ENCODE peak calls at places on chromosomes 7 and 10, in four cellular contexts. J, F, W and Z are unnamed samples. For H3K9me3 and H3K4me1, the result is how much of the 10 kb centered on the place peaks cover.

GRCh38 chr10:2867788-2868299 is 199.5 kb upstream of the PFKP start:
- DNase-seq in F (no peak), J (no peak), W (no peak), Z (no peak)

GRCh38 chr7:81908220-81908619 is 138.4 kb upstream of the HGF start:
- DNase-seq in J (no peak), W (no peak), F (no peak), Z (no peak)

GRCh38 chr10:37379991-37380390 is 254.6 kb downstream of the ANKRD30A start:
- DNase-seq in J (no peak), F (no peak), W (no peak), Z (no peak)

GRCh38 chr7:362416-363096 is 72.6 kb downstream of the FOXL3 start:
- DNase-seq in F (no peak), W (no peak), J (no peak), Z (no peak)

GRCh38 chr10:299969-300368 is 164.7 kb downstream of the ZMYND11 start:
- DNase-seq in F (no peak), W (no peak), J (no peak), Z (no peak)

GRCh38 chr7:4754433-4755010 is 20.9 kb upstream of the AP5Z1 start:
- DNase-seq in W (no peak), J (no peak), F (no peak), Z (no peak)

GRCh38 chr7:30888783-30889182 is 22.9 kb upstream of the AQP1 start:
- DNase-seq in W (no peak), J (no peak), F (no peak), Z (peak)

GRCh38 chr10:90302758-90303443 is 554.9 kb downstream of the HTR7 start:
- DNase-seq in W (no peak), F (no peak), J (no peak), Z (no peak)

GRCh38 chr10:97888134-97888533 is 38.5 kb downstream of the GOLGA7B start:
- DNase-seq in W (no peak), J (no peak), F (no peak), Z (no peak)

GRCh38 chr7:42192851-42193456 is 44.1 kb downstream of the GLI3 start:
- DNase-seq in F (no peak), J (peak), W (no peak), Z (peak)

GRCh38 chr10:76643465-76643864 is 994.1 kb downstream of the KCNMA1 start:
- DNase-seq in W (no peak), F (no peak), J (no peak), Z (no peak)

GRCh38 chr10:29590598-29591415 is 44.0 kb downstream of the SVIL start:
- DNase-seq in F (no peak), J (no peak), W (peak), Z (no peak)

GRCh38 chr10:79331709-79332108 is 15.6 kb upstream of the PPIF start:
- DNase-seq in J (no peak), F (peak), W (no peak), Z (no peak)

GRCh38 chr7:138697535-138698182 is 3.5 kb downstream of the SVOPL start:
- DNase-seq in F (no peak), W (no peak), J (no peak), Z (no peak)

GRCh38 chr10:12156367-12157123 is 27.1 kb downstream of the SEC61A2 start:
- DNase-seq in W (peak), F (no peak), J (no peak), Z (no peak)

GRCh38 chr10:3784510-3785250 is at the start of gene KLF6:
- DNase-seq in F (no peak), J (no peak), W (no peak), Z (no peak)

GRCh38 chr7:107201795-107202450 is 33.1 kb downstream of the HBP1 start:
- DNase-seq in F (no peak), W (peak), J (peak), Z (peak)

GRCh38 chr7:155803418-155804376 is 8.6 kb downstream of the SHH start:
- DNase-seq in W (no peak), J (no peak), F (no peak), Z (no peak)

GRCh38 chr7:75856562-75856961 is 22.3 kb upstream of the RHBDD2 start:
- DNase-seq in W (no peak), J (no peak), F (no peak), Z (no peak)

GRCh38 chr7:148185050-148185449 is 405.5 kb upstream of the C7orf33 start:
- DNase-seq in W (no peak), J (no peak), F (no peak), Z (peak)

GRCh38 chr10:33413093-33413442 is 78.6 kb upstream of the NRP1 start:
- DNase-seq in F (no peak), W (no peak), J (no peak), Z (no peak)

GRCh38 chr7:18345641-18346234 is 149.8 kb upstream of the HDAC9 start:
- DNase-seq in W (peak), F (no peak), J (no peak), Z (peak)

GRCh38 chr10:67836491-67836890 is 1.5 kb downstream of the DNAJC12 start:
- DNase-seq in F (no peak), J (no peak), W (no peak), Z (no peak)

GRCh38 chr10:110844617-110844881 is 27.2 kb upstream of the PDCD4 start:
- DNase-seq in W (no peak), J (no peak), F (no peak), Z (no peak)

GRCh38 chr10:82497451-82497850 is 622.5 kb downstream of the NRG3 start:
- DNase-seq in J (no peak), F (no peak), W (no peak), Z (no peak)

GRCh38 chr10:79111427-79111826 is 42.7 kb downstream of the ZMIZ1 start:
- DNase-seq in F (no peak), J (no peak), W (peak), Z (no peak)

GRCh38 chr7:25006225-25006624 is 26.2 kb upstream of the OSBPL3 start:
- DNase-seq in J (no peak), F (no peak), W (no peak), Z (no peak)

GRCh38 chr10:99993994-99994689 is 15.6 kb downstream of the DNMBP start:
- DNase-seq in J (no peak), W (no peak), F (peak), Z (no peak)

GRCh38 chr7:100247152-100247757 is 27.5 kb downstream of the PVRIG start:
- DNase-seq in F (no peak), W (peak), J (peak), Z (peak)

GRCh38 chr10:69988094-69988493 is 64.6 kb upstream of the MACROH2A2 start:
- DNase-seq in W (no peak), F (no peak), J (no peak), Z (no peak)

GRCh38 chr10:97426776-97427570 is 982 bp downstream of the PGAM1 start:
- DNase-seq in J (no peak), W (no peak), F (no peak), Z (no peak)

GRCh38 chr7:108063520-108063933 is 60.6 kb upstream of the LAMB1 start:
- DNase-seq in W (peak), J (no peak), F (peak), Z (no peak)

GRCh38 chr7:98879198-98879988 is 1.1 kb downstream of the TRRAP start:
- DNase-seq in J (no peak), F (peak), W (peak), Z (no peak)

GRCh38 chr10:15433850-15434537 is 62.9 kb upstream of the FAM171A1 start:
- DNase-seq in J (no peak), W (peak), F (no peak), Z (peak)

GRCh38 chr7:140358024-140358770 is 40.1 kb downstream of the SLC37A3 start:
- DNase-seq in J (no peak), F (no peak), W (no peak), Z (no peak)

GRCh38 chr7:64947252-64948000 is 43.4 kb downstream of the ZNF117 start:
- DNase-seq in W (no peak), F (no peak), J (no peak), Z (no peak)

GRCh38 chr7:7424151-7424873 is 111.4 kb downstream of the COL28A1 start:
- DNase-seq in F (peak), J (peak), W (peak), Z (peak)

GRCh38 chr10:48496831-48497792 is 107.8 kb downstream of the ARHGAP22 start:
- DNase-seq in F (no peak), W (no peak), J (no peak), Z (no peak)

DNA sequence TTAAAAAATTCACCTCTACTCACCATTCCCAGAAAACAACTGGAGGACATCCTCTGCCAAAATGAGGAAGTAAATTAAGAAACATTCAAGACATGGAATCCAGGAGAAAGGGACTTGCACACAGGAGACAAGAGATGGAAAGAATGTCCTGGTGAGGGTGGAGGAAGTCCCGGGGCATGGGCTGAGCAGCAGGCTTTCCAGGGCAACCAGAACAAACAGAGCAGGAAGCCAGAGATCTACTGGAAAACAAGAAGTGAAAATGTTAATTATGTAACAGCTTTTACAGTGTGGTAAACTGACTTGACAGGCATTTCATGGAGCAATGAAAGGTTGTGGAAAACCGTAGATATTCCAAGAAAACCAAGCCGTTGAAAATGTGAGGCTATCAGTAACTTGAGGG is 55.2 kb upstream of the ZNF746 start:
- DNase-seq in F (no peak), W (no peak), J (no peak), Z (no peak)
- H3K9me3 ChIP-seq in F (under half), W (under half), J (under half), Z (under half)

DNA sequence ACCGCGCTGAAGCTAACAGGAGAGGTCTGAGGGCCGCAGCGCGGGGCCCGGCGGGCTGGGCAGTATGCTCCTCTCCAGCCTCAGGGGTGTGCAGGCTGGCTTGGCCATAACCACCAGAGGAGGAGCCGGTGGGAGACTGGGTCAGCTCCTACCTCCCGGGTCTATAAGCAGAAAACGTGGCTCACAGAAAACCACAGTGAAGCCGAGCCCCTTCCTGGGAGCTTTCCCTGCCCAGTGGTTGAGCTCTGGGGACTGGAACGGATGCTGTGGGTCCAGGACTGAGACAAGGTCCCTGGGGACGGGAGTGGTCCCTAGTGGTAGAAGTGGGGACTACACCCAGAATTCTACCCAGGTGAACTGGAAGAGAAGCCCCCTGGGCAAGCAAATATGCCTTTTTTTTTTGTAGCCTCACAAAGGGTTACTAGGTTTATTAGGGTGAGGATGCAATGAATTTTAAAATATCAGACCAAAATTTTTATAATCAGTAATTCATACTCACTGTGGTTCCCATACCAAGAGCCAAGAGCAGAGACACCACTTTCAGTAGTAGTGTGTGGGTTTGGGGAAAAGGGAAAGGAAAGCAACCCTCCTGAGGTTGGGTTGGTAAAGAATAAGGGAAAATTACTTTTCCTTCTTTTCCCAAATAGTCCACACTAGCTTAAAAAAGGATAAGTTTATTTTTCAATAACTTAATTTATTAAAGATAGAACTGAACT is 67.9 kb upstream of the PRKCQ start:
- DNase-seq in W (peak), J (peak), F (no peak), Z (peak)
- TF ChIP-seq SUZ12 in W (no peak), J (no peak), F (no peak), Z (no peak)

GRCh38 chr7:94939393-94939792 is 32.0 kb downstream of the PPP1R9A start:
- DNase-seq in F (no peak), J (no peak), W (no peak), Z (no peak)

GRCh38 chr7:94928168-94928707 is 20.8 kb downstream of the PPP1R9A start:
- DNase-seq in J (no peak), W (no peak), F (no peak), Z (no peak)

GRCh38 chr7:94933256-94933990 is 26.0 kb downstream of the PPP1R9A start:
- DNase-seq in J (no peak), F (no peak), W (no peak), Z (no peak)
- H3K4me1 ChIP-seq in J (under half), F (under half), W (under half), Z (under half)

GRCh38 chr7:95781967-95782586 is 9.7 kb downstream of the DYNC1I1 start:
- DNase-seq in J (no peak), W (no peak), F (no peak), Z (no peak)

GRCh38 chr7:95772771-95773581 is 622 bp downstream of the DYNC1I1 start:
- DNase-seq in W (no peak), F (no peak), J (no peak), Z (no peak)

GRCh38 chr7:95776561-95777185 is 4.3 kb downstream of the DYNC1I1 start:
- DNase-seq in J (no peak), F (no peak), W (no peak), Z (no peak)

GRCh38 chr7:95780665-95781064 is 8.3 kb downstream of the DYNC1I1 start:
- DNase-seq in J (no peak), W (no peak), F (no peak), Z (no peak)

GRCh38 chr7:95777266-95777665 is 4.9 kb downstream of the DYNC1I1 start:
- DNase-seq in F (no peak), J (no peak), W (no peak), Z (no peak)
- H3K9me3 ChIP-seq in F (under half), J (under half), W (under half), Z (under half)

GRCh38 chr7:123645516-123645915 is 10.2 kb upstream of the LMOD2 start:
- DNase-seq in W (no peak), J (no peak), F (no peak), Z (no peak)
- TF ChIP-seq SUZ12 in W (no peak), J (no peak), F (no peak), Z (no peak)

GRCh38 chr7:44381494-44382220 is 56.3 kb upstream of the CAMK2B start:
- DNase-seq in F (no peak), J (no peak), W (no peak), Z (no peak)
- H3K4me1 ChIP-seq in F (under half), J (under half), W (under half), Z (under half)